ENCODE peak calls at places on chromosome 1, in six cellular contexts. One of them, this sample, is unnamed.

GRCh38 chr1:32871364-32872188 is 864 bp upstream of the FNDC5 start:
- DNase-seq in GM06990: no peak
- DNase-seq in NCI-H345: peak
- DNase-seq in ELR: peak
- DNase-seq in kidney tubule cell: no peak
- DNase-seq in tibial artery: peak
- DNase-seq in this sample: no peak

GRCh38 chr1:227544677-227545076 is 18.7 kb upstream of the ZNF678 start:
- DNase-seq in GM06990: no peak
- DNase-seq in NCI-H345: no peak
- DNase-seq in ELR: no peak
- DNase-seq in kidney tubule cell: no peak
- DNase-seq in tibial artery: no peak
- DNase-seq in this sample: no peak

GRCh38 chr1:170562644-170563338 is 30.8 kb downstream of the GORAB start:
- DNase-seq in GM06990: no peak
- DNase-seq in NCI-H345: no peak
- DNase-seq in ELR: peak
- DNase-seq in kidney tubule cell: peak
- DNase-seq in tibial artery: peak
- DNase-seq in this sample: peak

GRCh38 chr1:61851849-61852692 is 109.8 kb downstream of the PATJ start:
- DNase-seq in GM06990: no peak
- DNase-seq in NCI-H345: peak
- DNase-seq in ELR: peak
- DNase-seq in kidney tubule cell: peak
- DNase-seq in tibial artery: no peak
- DNase-seq in this sample: peak

GRCh38 chr1:209614151-209614420 is 30.6 kb downstream of the CAMK1G start:
- DNase-seq in GM06990: no peak
- DNase-seq in NCI-H345: no peak
- DNase-seq in ELR: no peak
- DNase-seq in kidney tubule cell: no peak
- DNase-seq in tibial artery: no peak
- DNase-seq in this sample: no peak

GRCh38 chr1:62901650-62902049 is 117.7 kb downstream of the ATG4C start:
- DNase-seq in GM06990: no peak
- DNase-seq in NCI-H345: no peak
- DNase-seq in ELR: no peak
- DNase-seq in kidney tubule cell: no peak
- DNase-seq in tibial artery: no peak
- DNase-seq in this sample: no peak

GRCh38 chr1:202589190-202589680 is 121.0 kb downstream of the SYT2 start:
- DNase-seq in GM06990: no peak
- DNase-seq in NCI-H345: no peak
- DNase-seq in ELR: peak
- DNase-seq in kidney tubule cell: peak
- DNase-seq in tibial artery: peak
- DNase-seq in this sample: peak

GRCh38 chr1:163142152-163142551 is 60.6 kb downstream of the RGS5 start:
- DNase-seq in GM06990: no peak
- DNase-seq in NCI-H345: no peak
- DNase-seq in ELR: no peak
- DNase-seq in kidney tubule cell: no peak
- DNase-seq in tibial artery: no peak
- DNase-seq in this sample: no peak

GRCh38 chr1:246528933-246529731 is 22.1 kb upstream of the SMYD3 start:
- DNase-seq in GM06990: no peak
- DNase-seq in NCI-H345: no peak
- DNase-seq in ELR: no peak
- DNase-seq in kidney tubule cell: no peak
- DNase-seq in tibial artery: no peak
- DNase-seq in this sample: peak

GRCh38 chr1:201877877-201878339 is 10.8 kb upstream of the SHISA4 start:
- DNase-seq in GM06990: no peak
- DNase-seq in NCI-H345: peak
- DNase-seq in ELR: peak
- DNase-seq in kidney tubule cell: peak
- DNase-seq in tibial artery: peak
- DNase-seq in this sample: peak